ENCODE peak calls at places on chromosomes 1 and 21, in five cellular contexts. E is Karpas-422, H is tibial nerve, B is OCI-LY7, V is cardiac muscle cell. D is an unnamed sample. For H3K9me3 and H3K4me1, the result is how much of the 10 kb centered on the place peaks cover.

GRCh38 chr1:247037483-247038320 is 29.8 kb upstream of the ZNF695 start:
- DNase-seq in E (no peak), H (no peak), B (no peak), V (no peak), D (no peak)

GRCh38 chr1:64343105-64343960 is 126.6 kb upstream of the CACHD1 start:
- DNase-seq in E (no peak), H (no peak), B (no peak), V (no peak), D (peak)

GRCh38 chr1:154943649-154944421 is 7.3 kb upstream of the PMVK start:
- DNase-seq in E (peak), H (peak), B (peak), V (peak), D (peak)

GRCh38 chr1:30905898-30906620 is 2.5 kb downstream of the SDC3 start:
- DNase-seq in E (no peak), H (no peak), B (no peak), V (no peak), D (no peak)

GRCh38 chr1:33616780-33617179 is 144.3 kb downstream of the ZSCAN20 start:
- DNase-seq in E (no peak), H (no peak), B (no peak), V (no peak), D (no peak)

GRCh38 chr21:42330380-42331336 is 15.4 kb upstream of the TFF3 start:
- DNase-seq in E (peak), H (no peak), B (no peak), V (no peak), D (peak)

GRCh38 chr1:90550616-90551406 is 166.3 kb downstream of the BARHL2 start:
- DNase-seq in E (no peak), H (no peak), B (no peak), V (no peak), D (no peak)

GRCh38 chr21:36430841-36431240 is 45.6 kb downstream of the CHAF1B start:
- DNase-seq in E (no peak), H (no peak), B (no peak), V (no peak), D (no peak)

GRCh38 chr1:23079025-23079424 is 59.8 kb downstream of the KDM1A start:
- DNase-seq in E (no peak), H (no peak), B (no peak), V (no peak), D (no peak)

GRCh38 chr1:90713741-90714509 is 3.2 kb downstream of the BARHL2 start:
- DNase-seq in E (peak), H (no peak), B (no peak), V (no peak), D (no peak)

GRCh38 chr1:119713039-119713537 is 1.4 kb downstream of the PHGDH start:
- DNase-seq in E (no peak), H (peak), B (peak), V (peak), D (no peak)

GRCh38 chr1:17967623-17968022 is 140.0 kb upstream of the IGSF21 start:
- DNase-seq in E (peak), H (no peak), B (no peak), V (no peak), D (no peak)

GRCh38 chr1:2625311-2625710 is 7.5 kb downstream of the MMEL1 start:
- DNase-seq in E (no peak), H (no peak), B (no peak), V (no peak), D (peak)

GRCh38 chr1:21255284-21255942 is 34.9 kb downstream of the ECE1 start:
- DNase-seq in E (peak), H (peak), B (peak), V (peak), D (peak)

GRCh38 chr1:59814180-59814900 is 409 bp upstream of the HOOK1 start:
- DNase-seq in E (no peak), H (no peak), B (no peak), V (peak), D (no peak)

GRCh38 chr1:208654241-208654640 is 410.1 kb upstream of the PLXNA2 start:
- DNase-seq in E (peak), H (no peak), B (peak), V (peak), D (peak)

GRCh38 chr1:47755368-47755990 is 241.7 kb downstream of the TRABD2B start:
- DNase-seq in E (peak), H (no peak), B (peak), V (peak), D (no peak)

GRCh38 chr1:111987502-111987901 is 2.0 kb downstream of the KCND3 start:
- DNase-seq in E (no peak), H (no peak), B (no peak), V (no peak), D (no peak)

GRCh38 chr21:42013338-42013737 is 3.2 kb upstream of the ZBTB21 start:
- DNase-seq in E (no peak), H (no peak), B (no peak), V (no peak), D (no peak)

GRCh38 chr1:93605812-93606512 is 75.7 kb downstream of the BCAR3 start:
- DNase-seq in E (no peak), H (no peak), B (no peak), V (no peak), D (peak)
- H3K4me3 ChIP-seq in E (no peak), H (no peak), B (no peak), V (no peak), D (no peak)

GRCh38 chr1:228275435-228276342 is 67.8 kb downstream of the OBSCN start:
- DNase-seq in E (peak), H (peak), B (peak), V (peak), D (peak)

GRCh38 chr1:228275154-228275434 is 67.2 kb downstream of the OBSCN start:
- DNase-seq in E (no peak), H (no peak), B (no peak), V (no peak), D (no peak)

GRCh38 chr1:228273720-228274451 is 66.0 kb downstream of the OBSCN start:
- DNase-seq in E (no peak), H (no peak), B (no peak), V (no peak), D (no peak)

GRCh38 chr1:228272831-228273571 is 65.2 kb downstream of the OBSCN start:
- DNase-seq in E (no peak), H (no peak), B (no peak), V (no peak), D (no peak)

GRCh38 chr1:228274452-228275153 is 66.8 kb downstream of the OBSCN start:
- DNase-seq in E (no peak), H (no peak), B (no peak), V (no peak), D (peak)
- H3K9me3 ChIP-seq in E (under half), H (under half), B (under half), V (under half), D (under half)

GRCh38 chr1:1168451-1169411 is 4.9 kb upstream of the TTLL10 start:
- DNase-seq in E (no peak), H (no peak), B (no peak), V (no peak), D (no peak)
- H3K4me1 ChIP-seq in E (under half), H (under half), B (under half), V (under half), D (under half)

DNA sequence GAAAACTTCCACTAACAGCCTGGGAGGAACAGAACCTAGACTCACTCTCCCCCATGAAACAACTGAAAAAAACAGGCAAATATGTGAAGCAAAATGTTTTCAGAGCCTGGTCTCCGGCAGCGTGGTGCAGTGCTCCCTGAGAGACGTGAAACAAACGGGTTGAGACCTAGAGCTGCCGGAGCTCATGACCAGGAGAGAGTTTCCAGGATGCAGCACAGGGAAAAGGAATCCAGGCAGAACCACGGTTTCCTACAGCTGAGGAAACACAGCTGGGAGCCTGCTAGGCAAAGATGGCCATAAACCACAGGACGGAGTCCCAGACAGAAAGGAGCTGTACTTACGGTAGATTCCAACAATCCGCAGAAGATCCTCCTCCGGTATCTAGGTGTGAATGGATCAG is 20.2 kb upstream of the SLC19A1 start:
- DNase-seq in E (no peak), H (no peak), B (no peak), V (no peak), D (no peak)
- H3K4me3 ChIP-seq in E (no peak), H (no peak), B (no peak), V (no peak), D (peak)

GRCh38 chr1:78743626-78744025 is 94.0 kb downstream of the IFI44 start:
- DNase-seq in E (no peak), H (no peak), B (no peak), V (no peak), D (no peak)
- H3K9me3 ChIP-seq in E (under half), H (under half), B (under half), V (under half), D (under half)

GRCh38 chr21:33201945-33202344 is 27.8 kb upstream of the IFNAR2 start:
- DNase-seq in E (no peak), H (no peak), B (no peak), V (no peak), D (no peak)
- H3K4me1 ChIP-seq in E (under half), H (half or more), B (half or more), V (under half), D (under half)